ENCODE peak calls at places on chromosomes 11 and 22, in six cellular contexts. F, I, M, C, O and Z are unnamed samples.
A peak's percentile ranks its signal among the peaks of the same experiment; 100 is the strongest.

GRCh38 chr11:8913961-8914660 is 3.1 kb downstream of the AKIP1 start:
- DNase-seq in F (no peak), I (peak; percentile 92), M (peak; percentile 29), C (peak; percentile 62), O (no peak), Z (no peak)

GRCh38 chr22:43481528-43482309 is 69.9 kb downstream of the MPPED1 start:
- DNase-seq in F (no peak), I (peak; percentile 57), M (no peak), C (peak; percentile 8), O (no peak), Z (peak; percentile 63)

GRCh38 chr11:115745545-115746265 is 241.5 kb upstream of the CADM1 start:
- DNase-seq in F (no peak), I (no peak), M (no peak), C (no peak), O (no peak), Z (no peak)

GRCh38 chr11:60377737-60378136 is 595 bp upstream of the MS4A7 start:
- DNase-seq in F (no peak), I (peak; percentile 70), M (no peak), C (no peak), O (peak; percentile 82), Z (no peak)

GRCh38 chr11:3074912-3075589 is 17.8 kb upstream of the CARS1 start:
- DNase-seq in F (no peak), I (no peak), M (no peak), C (peak; percentile 67), O (peak; percentile 47), Z (peak; percentile 80)

GRCh38 chr22:38872831-38873248 is 824 bp upstream of the CBX6 start:
- DNase-seq in F (no peak), I (no peak), M (peak; percentile 37), C (peak; percentile 31), O (peak; percentile 88), Z (peak; percentile 90)

GRCh38 chr11:128417607-128418324 is 169.6 kb downstream of the ETS1 start:
- DNase-seq in F (no peak), I (no peak), M (no peak), C (peak; percentile 40), O (no peak), Z (no peak)

GRCh38 chr11:20609727-20610707 is 10.6 kb downstream of the SLC6A5 start:
- DNase-seq in F (peak; percentile 59), I (peak; percentile 76), M (peak; percentile 68), C (peak; percentile 56), O (peak; percentile 90), Z (peak; percentile 82)

GRCh38 chr11:36458129-36458918 is 51.7 kb downstream of the TRAF6 start:
- DNase-seq in F (no peak), I (no peak), M (no peak), C (no peak), O (no peak), Z (no peak)

GRCh38 chr22:30010789-30011405 is 69.4 kb upstream of the HORMAD2 start:
- DNase-seq in F (no peak), I (no peak), M (no peak), C (no peak), O (no peak), Z (no peak)

GRCh38 chr22:44259366-44260215 is 53.2 kb downstream of the SHISAL1 start:
- DNase-seq in F (no peak), I (no peak), M (no peak), C (no peak), O (peak; percentile 62), Z (no peak)

GRCh38 chr11:45535033-45535432 is 130.4 kb downstream of the CHST1 start:
- DNase-seq in F (no peak), I (no peak), M (no peak), C (no peak), O (no peak), Z (no peak)

GRCh38 chr22:33018232-33018864 is 39.8 kb downstream of the SYN3 start:
- DNase-seq in F (peak; percentile 60), I (peak; percentile 55), M (peak; percentile 37), C (peak; percentile 42), O (no peak), Z (no peak)

GRCh38 chr11:84384637-84385227 is 1098.6 kb upstream of the CCDC90B start:
- DNase-seq in F (peak; percentile 48), I (peak; percentile 52), M (peak; percentile 49), C (peak; percentile 16), O (no peak), Z (no peak)

GRCh38 chr22:23722168-23722567 is 28.7 kb downstream of the ZNF70 start:
- DNase-seq in F (no peak), I (no peak), M (no peak), C (no peak), O (no peak), Z (no peak)

GRCh38 chr11:75633409-75634011 is 35.3 kb downstream of the MAP6 start:
- DNase-seq in F (no peak), I (no peak), M (no peak), C (no peak), O (no peak), Z (no peak)

GRCh38 chr11:78187366-78188011 is 937 bp downstream of the KCTD21 start:
- DNase-seq in F (no peak), I (no peak), M (no peak), C (no peak), O (peak; percentile 45), Z (no peak)

GRCh38 chr22:49067504-49067903 is 760.2 kb downstream of the BRD1 start:
- DNase-seq in F (no peak), I (no peak), M (no peak), C (no peak), O (no peak), Z (no peak)

GRCh38 chr11:27514558-27514957 is 8.0 kb upstream of the LIN7C start:
- DNase-seq in F (no peak), I (no peak), M (no peak), C (no peak), O (no peak), Z (no peak)

GRCh38 chr11:116366980-116367640 is 405.7 kb downstream of the BUD13 start:
- DNase-seq in F (no peak), I (no peak), M (peak; percentile 6), C (peak; percentile 93), O (no peak), Z (no peak)

GRCh38 chr11:1303196-1303821 is 6.1 kb downstream of the TOLLIP start:
- DNase-seq in F (no peak), I (peak; percentile 27), M (peak; percentile 66), C (peak; percentile 53), O (peak; percentile 81), Z (peak; percentile 80)

GRCh38 chr11:111765320-111765983 is 737 bp downstream of the PPP2R1B start:
- DNase-seq in F (no peak), I (peak; percentile 34), M (no peak), C (peak; percentile 14), O (peak; percentile 83), Z (no peak)

GRCh38 chr11:121391914-121392313 is 60.2 kb upstream of the SORL1 start:
- DNase-seq in F (no peak), I (no peak), M (peak; percentile 39), C (no peak), O (peak; percentile 73), Z (peak; percentile 53)

GRCh38 chr22:46062971-46063631 is 86.1 kb upstream of the WNT7B start:
- DNase-seq in F (no peak), I (no peak), M (no peak), C (no peak), O (peak; percentile 53), Z (peak; percentile 61)

GRCh38 chr11:134438533-134438932 is 26.5 kb upstream of the B3GAT1 start:
- DNase-seq in F (no peak), I (no peak), M (no peak), C (no peak), O (peak; percentile 68), Z (no peak)

GRCh38 chr11:99370557-99371200 is 349.9 kb downstream of the CNTN5 start:
- DNase-seq in F (no peak), I (no peak), M (peak; percentile 9), C (no peak), O (no peak), Z (peak; percentile 83)

GRCh38 chr11:33980896-33981295 is 70.6 kb upstream of the CAPRIN1 start:
- DNase-seq in F (no peak), I (peak; percentile 69), M (no peak), C (peak; percentile 65), O (no peak), Z (no peak)

GRCh38 chr22:29328566-29329500 is 13.3 kb upstream of the RASL10A start:
- DNase-seq in F (no peak), I (no peak), M (no peak), C (no peak), O (no peak), Z (peak; percentile 73)

GRCh38 chr22:46149493-46149997 is 781 bp upstream of the PPARA start:
- DNase-seq in F (no peak), I (no peak), M (no peak), C (no peak), O (peak; percentile 86), Z (peak; percentile 91)

GRCh38 chr11:112859787-112860186 is 101.4 kb upstream of the NCAM1 start:
- DNase-seq in F (no peak), I (no peak), M (no peak), C (no peak), O (no peak), Z (no peak)